ENCODE peak calls at places on chromosomes 1 and 21, in eight cellular contexts. G is DND-41, R is body of pancreas, B is testis, A is tibial artery, W is stomach, D is cardiac muscle cell, F is H9. O is an unnamed sample. For H3K9me3, the result is how much of the 10 kb centered on the place peaks cover.

GRCh38 chr1:180415985-180416633 is 86.3 kb downstream of the ACBD6 start:
- DNase-seq in G (no peak), R (no peak), B (no peak), A (no peak), W (no peak), D (peak), F (no peak), O (peak)

GRCh38 chr1:89311757-89312156 is 39.1 kb upstream of the GBP5 start:
- DNase-seq in G (no peak), R (no peak), B (no peak), A (no peak), W (no peak), D (no peak), F (no peak), O (no peak)

GRCh38 chr1:67716800-67717199 is 31.8 kb downstream of the GADD45A start:
- DNase-seq in G (no peak), R (no peak), B (no peak), A (peak), W (no peak), D (no peak), F (no peak), O (no peak)

GRCh38 chr1:108533351-108534083 is 26.4 kb upstream of the EEIG2 start:
- DNase-seq in G (no peak), R (peak), B (no peak), A (no peak), W (no peak), D (no peak), F (no peak), O (peak)

GRCh38 chr1:6888268-6888667 is 103.0 kb downstream of the CAMTA1 start:
- DNase-seq in G (no peak), R (no peak), B (no peak), A (no peak), W (no peak), D (no peak), F (no peak), O (no peak)

GRCh38 chr1:52702886-52703787 is 5.0 kb upstream of the COA7 start:
- DNase-seq in G (no peak), R (peak), B (peak), A (peak), W (peak), D (peak), F (peak), O (peak)

GRCh38 chr1:201194046-201194445 is 3.4 kb downstream of the IGFN1 start:
- DNase-seq in G (no peak), R (no peak), B (no peak), A (no peak), W (no peak), D (no peak), F (no peak), O (no peak)

GRCh38 chr1:239682945-239683344 is 296.6 kb downstream of the CHRM3 start:
- DNase-seq in G (no peak), R (no peak), B (no peak), A (no peak), W (no peak), D (no peak), F (no peak), O (no peak)

GRCh38 chr1:229759037-229759435 is 133.0 kb downstream of the URB2 start:
- DNase-seq in G (no peak), R (no peak), B (no peak), A (no peak), W (no peak), D (no peak), F (no peak), O (no peak)

GRCh38 chr1:21904475-21904724 is 32.7 kb downstream of the HSPG2 start:
- DNase-seq in G (no peak), R (no peak), B (no peak), A (no peak), W (no peak), D (no peak), F (no peak), O (no peak)

GRCh38 chr1:153483776-153484175 is 23.3 kb upstream of the S100A7 start:
- DNase-seq in G (no peak), R (no peak), B (no peak), A (no peak), W (no peak), D (no peak), F (peak), O (no peak)

GRCh38 chr1:54894271-54894670 is 7.3 kb upstream of the DHCR24 start:
- DNase-seq in G (no peak), R (no peak), B (no peak), A (no peak), W (no peak), D (no peak), F (no peak), O (no peak)

GRCh38 chr1:118304722-118305344 is 119.8 kb upstream of the SPAG17 start:
- DNase-seq in G (no peak), R (no peak), B (no peak), A (no peak), W (no peak), D (peak), F (no peak), O (peak)

GRCh38 chr1:29808141-29808995 is 572.0 kb downstream of the PTPRU start:
- DNase-seq in G (no peak), R (no peak), B (no peak), A (no peak), W (peak), D (no peak), F (peak), O (no peak)

GRCh38 chr1:110956586-110956985 is 7.1 kb downstream of the LRIF1 start:
- DNase-seq in G (no peak), R (no peak), B (no peak), A (no peak), W (no peak), D (no peak), F (no peak), O (no peak)
- H3K9me3 ChIP-seq in G (under half), R (under half), B (under half), A (under half), W (under half), D (under half), F (under half), O (under half)

GRCh38 chr1:91787946-91788345 is 98.0 kb downstream of the TGFBR3 start:
- DNase-seq in G (no peak), R (no peak), B (no peak), A (no peak), W (no peak), D (no peak), F (no peak), O (no peak)
- H3K9me3 ChIP-seq in G (under half), R (under half), B (under half), A (under half), W (under half), D (under half), F (under half), O (under half)

GRCh38 chr1:4411862-4412261 is 242.5 kb upstream of the AJAP1 start:
- DNase-seq in G (no peak), R (no peak), B (peak), A (no peak), W (no peak), D (no peak), F (no peak), O (no peak)
- H3K9me3 ChIP-seq in G (under half), R (under half), B (under half), A (under half), W (under half), D (under half), F (under half), O (under half)

GRCh38 chr1:49171941-49172593 is 395.4 kb upstream of the BEND5 start:
- DNase-seq in G (no peak), R (no peak), B (no peak), A (no peak), W (no peak), D (no peak), F (no peak), O (no peak)
- H3K9me3 ChIP-seq in G (under half), R (under half), B (under half), A (under half), W (under half), D (under half), F (under half), O (under half)

DNA sequence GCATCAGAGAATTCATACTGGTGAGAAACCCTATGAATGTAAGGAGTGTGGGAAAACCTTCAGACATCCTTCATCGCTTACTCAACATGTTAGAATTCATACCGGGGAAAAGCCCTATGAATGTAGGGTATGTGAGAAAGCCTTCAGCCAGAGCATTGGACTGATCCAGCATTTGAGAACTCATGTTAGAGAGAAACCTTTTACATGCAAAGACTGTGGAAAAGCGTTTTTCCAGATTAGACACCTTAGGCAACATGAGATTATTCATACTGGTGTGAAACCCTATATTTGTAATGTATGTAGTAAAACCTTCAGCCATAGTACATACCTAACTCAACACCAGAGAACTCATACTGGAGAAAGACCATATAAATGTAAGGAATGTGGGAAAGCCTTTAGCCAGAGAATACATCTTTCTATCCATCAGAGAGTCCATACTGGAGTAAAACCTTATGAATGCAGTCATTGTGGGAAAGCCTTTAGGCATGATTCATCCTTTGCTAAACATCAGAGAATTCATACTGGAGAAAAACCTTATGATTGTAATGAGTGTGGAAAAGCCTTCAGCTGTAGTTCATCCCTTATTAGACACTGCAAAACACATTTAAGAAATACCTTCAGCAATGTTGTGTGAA is 12.8 kb downstream of the ZFP69B start:
- DNase-seq in G (no peak), R (no peak), B (no peak), A (no peak), W (no peak), D (no peak), F (no peak), O (no peak)
- H3K9me3 ChIP-seq in G (half or more), R (under half), B (under half), A (half or more), W (half or more), D (under half), F (half or more), O (under half)

GRCh38 chr21:7952648-7953047 is 2568.7 kb upstream of the TPTE start:
- DNase-seq in G (no peak), R (no peak), B (no peak), A (no peak), W (no peak), D (no peak), F (no peak), O (no peak)
- H3K9me3 ChIP-seq in G (half or more), R (under half), B (under half), A (half or more), W (under half), D (half or more), F (under half), O (half or more)

GRCh38 chr1:80155371-80155770 is 1148.8 kb upstream of the ADGRL4 start:
- DNase-seq in G (no peak), R (no peak), B (no peak), A (no peak), W (no peak), D (peak), F (peak), O (no peak)

GRCh38 chr1:80158771-80159170 is 1152.2 kb upstream of the ADGRL4 start:
- DNase-seq in G (no peak), R (no peak), B (no peak), A (no peak), W (no peak), D (no peak), F (no peak), O (no peak)

GRCh38 chr1:80158266-80158665 is 1151.7 kb upstream of the ADGRL4 start:
- DNase-seq in G (no peak), R (no peak), B (no peak), A (no peak), W (no peak), D (no peak), F (no peak), O (no peak)

GRCh38 chr1:80153762-80154555 is 1147.4 kb upstream of the ADGRL4 start:
- DNase-seq in G (no peak), R (no peak), B (no peak), A (no peak), W (no peak), D (no peak), F (peak), O (no peak)
- H3K9me3 ChIP-seq in G (under half), R (under half), B (under half), A (under half), W (under half), D (under half), F (under half), O (under half)

DNA sequence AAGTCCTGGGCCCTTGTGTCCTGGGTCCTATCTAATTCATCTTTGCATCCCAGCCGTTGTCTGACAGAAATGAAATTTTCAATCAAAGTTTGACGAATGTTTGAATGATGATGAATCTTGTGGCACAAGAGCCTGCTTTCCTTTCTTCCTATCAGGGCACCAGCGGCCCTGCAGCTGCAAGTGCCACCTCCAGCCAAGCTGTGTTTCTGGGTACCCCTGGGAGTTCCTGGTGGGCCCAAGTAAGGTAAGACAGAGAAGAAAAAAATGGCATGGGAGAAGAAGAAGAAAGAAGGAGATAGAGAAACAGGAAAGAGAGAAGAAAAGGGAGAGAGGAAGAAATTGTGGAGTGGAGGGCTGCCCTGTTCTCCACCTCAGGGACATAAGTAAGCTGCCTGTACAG is 782.1 kb upstream of the TPTE start:
- DNase-seq in G (no peak), R (no peak), B (no peak), A (no peak), W (no peak), D (no peak), F (no peak), O (no peak)
- H3K9me3 ChIP-seq in G (under half), R (under half), B (under half), A (under half), W (half or more), D (under half), F (half or more), O (under half)

DNA sequence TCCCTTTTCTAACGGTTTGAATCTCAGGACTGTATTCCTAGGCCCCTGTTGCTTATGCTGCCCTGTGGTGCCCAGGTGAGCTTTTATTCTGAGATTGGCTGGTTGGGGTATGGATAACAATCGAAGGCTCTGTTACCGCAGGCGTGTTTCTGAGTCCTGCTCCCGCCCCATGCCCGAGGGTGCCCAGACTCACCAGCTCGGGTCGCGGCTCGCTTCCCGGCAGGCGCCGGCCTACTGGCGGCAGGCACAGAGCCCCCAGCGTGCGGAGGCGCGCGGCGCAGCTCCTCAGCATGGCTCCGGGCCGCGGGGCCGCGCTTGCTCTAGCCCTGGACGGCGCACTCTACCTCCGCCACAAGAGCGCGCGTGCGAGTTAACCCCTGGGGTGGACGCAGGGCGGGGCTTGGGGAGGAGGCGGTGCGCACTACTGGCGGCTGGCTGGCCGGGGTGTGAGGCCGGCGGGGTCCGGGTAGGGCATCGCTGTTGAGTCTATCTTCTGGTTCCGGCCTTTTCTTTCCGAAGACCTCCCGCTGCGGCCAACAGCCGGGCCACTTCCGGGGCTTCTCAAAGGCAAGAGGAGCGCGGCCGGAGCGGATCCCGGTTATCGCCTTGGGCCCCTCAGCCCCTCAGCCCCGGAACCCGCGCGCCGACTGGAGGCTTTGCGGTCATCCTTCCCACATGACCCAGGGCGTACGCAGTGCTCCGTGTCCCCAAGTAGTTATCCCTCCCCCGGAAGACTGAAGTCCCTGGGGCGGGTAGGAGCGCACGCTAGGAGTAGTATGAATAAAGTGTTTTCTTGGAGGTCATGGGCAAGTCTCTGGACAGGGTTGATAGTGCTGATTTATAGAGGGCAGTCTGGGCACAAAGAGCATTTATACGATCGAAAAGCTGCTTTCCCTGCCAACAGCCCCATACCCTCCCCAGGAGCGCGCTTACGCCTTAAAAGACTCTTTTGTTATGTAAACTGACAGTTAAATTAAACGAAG is at the start of gene THEM4:
- DNase-seq in G (no peak), R (peak), B (peak), A (peak), W (peak), D (peak), F (peak), O (peak)
- H3K9me3 ChIP-seq in G (under half), R (under half), B (under half), A (under half), W (under half), D (under half), F (under half), O (under half)